ENCODE peak calls at places on chromosomes 5 and 9, in five cellular contexts. B is nephron progenitor cell; T is progenitor cell of endocrine pancreas; X is T-cell; Q is activated CD4-positive, alpha-beta T cell treated with anti-CD3 and anti-CD28 coated beads, Interleukin-2, amount 50 U/mL, for 1 hour. R is an unnamed sample.

GRCh38 chr9:123410281-123410910 is 54.4 kb downstream of the CRB2 start:
- DNase-seq in B (no peak), T (no peak), X (no peak), Q (no peak), R (no peak)

GRCh38 chr9:4497855-4498254 is 7.6 kb downstream of the SLC1A1 start:
- DNase-seq in B (no peak), T (no peak), X (no peak), Q (no peak), R (no peak)

GRCh38 chr5:93789173-93790070 is 48.0 kb upstream of the POU5F2 start:
- DNase-seq in B (no peak), T (no peak), X (no peak), Q (no peak), R (no peak)

GRCh38 chr9:4833781-4834560 is 41.2 kb downstream of the RCL1 start:
- DNase-seq in B (no peak), T (no peak), X (no peak), Q (no peak), R (no peak)

GRCh38 chr9:96294146-96294545 is 7.8 kb downstream of the HSD17B3 start:
- DNase-seq in B (no peak), T (no peak), X (no peak), Q (no peak), R (no peak)

GRCh38 chr5:13944564-13945195 is at the start of gene DNAH5:
- DNase-seq in B (no peak), T (no peak), X (no peak), Q (no peak), R (no peak)

GRCh38 chr9:69346596-69347390 is 21.8 kb downstream of the ENTREP1 start:
- DNase-seq in B (no peak), T (no peak), X (no peak), Q (no peak), R (no peak)

GRCh38 chr9:121823451-121824169 is 172.2 kb downstream of the DAB2IP start:
- DNase-seq in B (no peak), T (no peak), X (no peak), Q (no peak), R (peak)

GRCh38 chr9:97615439-97616072 is 17.6 kb downstream of the TSTD2 start:
- DNase-seq in B (peak), T (peak), X (peak), Q (peak), R (no peak)

GRCh38 chr9:115291841-115292240 is 173.9 kb upstream of the TNC start:
- DNase-seq in B (no peak), T (no peak), X (no peak), Q (no peak), R (no peak)

GRCh38 chr5:37166197-37166596 is 83.0 kb downstream of the CPLANE1 start:
- DNase-seq in B (no peak), T (no peak), X (no peak), Q (no peak), R (no peak)

GRCh38 chr5:111472579-111472978 is 39.8 kb downstream of the STARD4 start:
- DNase-seq in B (no peak), T (no peak), X (no peak), Q (no peak), R (no peak)

GRCh38 chr9:81754245-81754644 is 64.9 kb upstream of the TLE1 start:
- DNase-seq in B (no peak), T (no peak), X (no peak), Q (no peak), R (no peak)

GRCh38 chr9:17437813-17438212 is 141.1 kb upstream of the SH3GL2 start:
- DNase-seq in B (no peak), T (no peak), X (no peak), Q (no peak), R (no peak)

GRCh38 chr5:125528881-125529280 is 782.4 kb upstream of the ZNF608 start:
- DNase-seq in B (no peak), T (no peak), X (no peak), Q (no peak), R (no peak)

GRCh38 chr5:147892696-147893296 is 13.5 kb downstream of the C5orf46 start:
- DNase-seq in B (no peak), T (peak), X (no peak), Q (no peak), R (no peak)

GRCh38 chr5:16568875-16569580 is 47.8 kb downstream of the RETREG1 start:
- DNase-seq in B (no peak), T (no peak), X (no peak), Q (no peak), R (no peak)

GRCh38 chr5:133870661-133871060 is 97.8 kb downstream of the C5orf15 start:
- DNase-seq in B (no peak), T (no peak), X (no peak), Q (no peak), R (no peak)

GRCh38 chr9:68595868-68596267 is 55.2 kb upstream of the TMEM252 start:
- DNase-seq in B (no peak), T (no peak), X (no peak), Q (no peak), R (no peak)

GRCh38 chr9:98860871-98861293 is 53.4 kb downstream of the GALNT12 start:
- DNase-seq in B (no peak), T (no peak), X (no peak), Q (no peak), R (no peak)

GRCh38 chr9:135888766-135889394 is 18.5 kb downstream of the CAMSAP1 start:
- DNase-seq in B (no peak), T (no peak), X (no peak), Q (no peak), R (no peak)

GRCh38 chr5:11048760-11049159 is 287.7 kb upstream of the DAP start:
- DNase-seq in B (no peak), T (no peak), X (no peak), Q (no peak), R (no peak)

GRCh38 chr5:33612386-33612785 is 171.6 kb downstream of the TARS1 start:
- DNase-seq in B (no peak), T (no peak), X (no peak), Q (no peak), R (no peak)

GRCh38 chr9:129176786-129177442 is 1.1 kb downstream of the IER5L start:
- DNase-seq in B (peak), T (peak), X (no peak), Q (no peak), R (no peak)

GRCh38 chr5:130605200-130605599 is 559.9 kb downstream of the HINT1 start:
- DNase-seq in B (no peak), T (no peak), X (no peak), Q (no peak), R (no peak)

GRCh38 chr9:14924821-14925220 is 14.6 kb upstream of the FREM1 start:
- DNase-seq in B (no peak), T (no peak), X (no peak), Q (no peak), R (no peak)

GRCh38 chr9:82021198-82021597 is 32.6 kb downstream of the SPATA31D1 start:
- DNase-seq in B (no peak), T (no peak), X (no peak), Q (no peak), R (no peak)

GRCh38 chr5:55231476-55232193 is 1.8 kb downstream of the CCNO start:
- DNase-seq in B (peak), T (peak), X (no peak), Q (peak), R (no peak)

GRCh38 chr5:178318893-178319292 is 86.3 kb upstream of the PHYKPL start:
- DNase-seq in B (no peak), T (no peak), X (no peak), Q (no peak), R (no peak)

GRCh38 chr5:67363963-67364362 is 167.4 kb upstream of the CD180 start:
- DNase-seq in B (no peak), T (no peak), X (no peak), Q (no peak), R (no peak)

GRCh38 chr5:74262810-74263209 is 377.7 kb downstream of the ENC1 start:
- DNase-seq in B (no peak), T (no peak), X (no peak), Q (no peak), R (no peak)

GRCh38 chr9:27473135-27473534 is 51.0 kb upstream of the IFNK start:
- DNase-seq in B (peak), T (no peak), X (no peak), Q (no peak), R (no peak)

R was measured in vagina.